ENCODE peak calls at places on chromosome 14, in six cellular contexts. A is hippocampal formation, D is retinal pigment epithelial cell, X is upper lobe of right lung, H is CMK, Z is HTR-8/SVneo. Q is an unnamed sample.

GRCh38 chr14:85076111-85076510 is 453.8 kb upstream of the FLRT2 start:
- DNase-seq in A (no peak), H (no peak), X (no peak), Z (no peak), D (no peak), Q (no peak)

GRCh38 chr14:45893127-45893526 is 640.1 kb upstream of the MIS18BP1 start:
- DNase-seq in Z (no peak), H (no peak), A (no peak), D (no peak), X (no peak), Q (no peak)

GRCh38 chr14:56145965-56146364 is 27.8 kb downstream of the PELI2 start:
- DNase-seq in H (no peak), A (no peak), D (no peak), X (no peak), Z (no peak), Q (no peak)

GRCh38 chr14:91127411-91127810 is 13.5 kb downstream of the DGLUCY start:
- DNase-seq in Z (no peak), H (no peak), X (peak), D (no peak), A (no peak), Q (no peak)

GRCh38 chr14:69312608-69313007 is 52.6 kb downstream of the GALNT16 start:
- DNase-seq in D (no peak), H (no peak), A (peak), X (peak), Z (no peak), Q (no peak)

GRCh38 chr14:103607039-103607668 is 21.9 kb upstream of the KLC1 start:
- DNase-seq in D (no peak), H (peak), A (peak), X (peak), Z (peak), Q (peak)

GRCh38 chr14:68458840-68459469 is 333.9 kb downstream of the ZFP36L1 start:
- DNase-seq in H (no peak), Z (peak), X (peak), A (no peak), D (peak), Q (no peak)

GRCh38 chr14:101101456-101102056 is 198.0 kb upstream of the RTL1 start:
- DNase-seq in A (no peak), Z (no peak), X (no peak), D (no peak), H (no peak), Q (no peak)

GRCh38 chr14:35819591-35820540 is 6.3 kb upstream of the BRMS1L start:
- DNase-seq in H (no peak), X (no peak), A (no peak), Z (no peak), D (no peak), Q (no peak)

GRCh38 chr14:93081875-93082570 is 33.7 kb downstream of the ITPK1 start:
- DNase-seq in D (no peak), H (no peak), X (no peak), Z (no peak), A (no peak), Q (no peak)

GRCh38 chr14:36503771-36504741 is 16.0 kb downstream of the NKX2-1 start:
- DNase-seq in H (no peak), A (no peak), Z (no peak), D (no peak), X (peak), Q (no peak)

GRCh38 chr14:24136684-24137528 is 912 bp downstream of the PSME1 start:
- DNase-seq in H (no peak), D (no peak), A (no peak), X (no peak), Z (no peak), Q (no peak)

GRCh38 chr14:105475916-105476845 is 1.6 kb downstream of the CRIP2 start:
- DNase-seq in A (peak), X (no peak), Z (no peak), D (no peak), H (no peak), Q (no peak)

GRCh38 chr14:96638041-96638855 is 136.1 kb downstream of the PAPOLA start:
- DNase-seq in D (no peak), H (no peak), X (peak), A (no peak), Z (no peak), Q (no peak)

GRCh38 chr14:90291699-90292098 is 35.3 kb downstream of the PSMC1 start:
- DNase-seq in Z (no peak), H (no peak), D (no peak), X (no peak), A (no peak), Q (no peak)

GRCh38 chr14:100661340-100661712 is 65.4 kb upstream of the DLK1 start:
- DNase-seq in A (no peak), D (no peak), X (no peak), H (no peak), Z (no peak), Q (no peak)

GRCh38 chr14:100307215-100308111 is 1.2 kb upstream of the SLC25A29 start:
- DNase-seq in D (no peak), Z (no peak), H (no peak), X (peak), A (no peak), Q (no peak)

GRCh38 chr14:56474419-56475022 is 105.1 kb upstream of the TMEM260 start:
- DNase-seq in X (no peak), Z (peak), D (no peak), H (peak), A (no peak), Q (no peak)

GRCh38 chr14:103545219-103545914 is 16.4 kb downstream of the TRMT61A start:
- DNase-seq in X (no peak), H (no peak), A (no peak), Z (no peak), D (no peak), Q (no peak)

GRCh38 chr14:75630695-75631452 is 29.8 kb downstream of the ERG28 start:
- DNase-seq in Z (no peak), H (no peak), D (no peak), X (no peak), A (no peak), Q (no peak)

GRCh38 chr14:81986005-81986404 is 452.4 kb upstream of the SEL1L start:
- DNase-seq in A (no peak), H (no peak), Z (no peak), D (no peak), X (no peak), Q (no peak)

GRCh38 chr14:36289954-36290353 is 30.5 kb downstream of the MBIP start:
- DNase-seq in Z (no peak), H (no peak), A (no peak), X (no peak), D (no peak), Q (no peak)

GRCh38 chr14:56224691-56225681 is 106.8 kb downstream of the PELI2 start:
- DNase-seq in H (no peak), A (no peak), Z (no peak), D (no peak), X (no peak), Q (no peak)

GRCh38 chr14:34482463-34482862 is 20.4 kb upstream of the SPTSSA start:
- DNase-seq in A (no peak), D (no peak), Z (no peak), X (no peak), H (no peak), Q (no peak)

GRCh38 chr14:68297871-68298468 is 478.4 kb downstream of the RAD51B start:
- DNase-seq in Z (peak), A (no peak), X (no peak), H (no peak), D (peak), Q (no peak)

Q was measured in GF-D8.